ENCODE peak calls at places on chromosomes 3 and 15, in six cellular contexts. C, H, D, U, M and Q are unnamed samples.

GRCh38 chr3:75294124-75294523 is 370.0 kb upstream of the FRG2C start:
- DNase-seq in C (no peak), H (peak; percentile 45), D (peak; percentile 21), U (peak; percentile 67), M (peak; percentile 8), Q (peak; percentile 22)

GRCh38 chr3:29695905-29696238 is 415.0 kb downstream of the RBMS3 start:
- DNase-seq in C (no peak), H (no peak), D (no peak), U (no peak), M (no peak), Q (no peak)

GRCh38 chr3:67653425-67654098 is 850 bp downstream of the SUCLG2 start:
- DNase-seq in C (no peak), H (no peak), D (no peak), U (no peak), M (no peak), Q (no peak)

GRCh38 chr15:77038312-77039216 is 32.3 kb downstream of the TSPAN3 start:
- DNase-seq in C (no peak), H (no peak), D (no peak), U (no peak), M (no peak), Q (no peak)

GRCh38 chr3:13111173-13111873 is 38.1 kb upstream of the IQSEC1 start:
- DNase-seq in C (no peak), H (no peak), D (no peak), U (peak; percentile 77), M (no peak), Q (no peak)

GRCh38 chr3:147807773-147808172 is 398.6 kb downstream of the ZIC1 start:
- DNase-seq in C (no peak), H (no peak), D (no peak), U (no peak), M (no peak), Q (no peak)

GRCh38 chr3:178840586-178840985 is 231.0 kb downstream of the ZMAT3 start:
- DNase-seq in C (no peak), H (no peak), D (no peak), U (no peak), M (no peak), Q (no peak)

GRCh38 chr3:11995061-11995460 is 9.1 kb upstream of the SYN2 start:
- DNase-seq in C (no peak), H (no peak), D (no peak), U (no peak), M (no peak), Q (no peak)

GRCh38 chr3:186107148-186108105 is 1.5 kb downstream of the ETV5 start:
- DNase-seq in C (peak; percentile 34), H (peak; percentile 43), D (peak; percentile 60), U (peak; percentile 85), M (peak; percentile 65), Q (peak; percentile 49)

GRCh38 chr3:148794357-148794756 is 33.3 kb upstream of the CPB1 start:
- DNase-seq in C (no peak), H (no peak), D (no peak), U (no peak), M (no peak), Q (no peak)

GRCh38 chr3:82640254-82640653 is 878.8 kb upstream of the GBE1 start:
- DNase-seq in C (no peak), H (no peak), D (no peak), U (no peak), M (no peak), Q (no peak)

GRCh38 chr15:78630886-78631633 is 9.9 kb downstream of the CHRNB4 start:
- DNase-seq in C (no peak), H (no peak), D (no peak), U (no peak), M (no peak), Q (no peak)

GRCh38 chr3:194340757-194341400 is 10.2 kb downstream of the CPN2 start:
- DNase-seq in C (no peak), H (no peak), D (no peak), U (peak; percentile 68), M (no peak), Q (no peak)

GRCh38 chr15:72078887-72079286 is 39.1 kb downstream of the MYO9A start:
- DNase-seq in C (no peak), H (no peak), D (no peak), U (no peak), M (no peak), Q (no peak)

GRCh38 chr15:47484119-47484518 is 233.2 kb upstream of the SEMA6D start:
- DNase-seq in C (no peak), H (no peak), D (no peak), U (no peak), M (no peak), Q (no peak)

GRCh38 chr3:197847866-197848401 is 56.9 kb downstream of the LRCH3 start:
- DNase-seq in C (no peak), H (no peak), D (no peak), U (no peak), M (no peak), Q (no peak)

GRCh38 chr15:40062816-40063562 is 24.0 kb upstream of the SRP14 start:
- DNase-seq in C (no peak), H (peak; percentile 4), D (no peak), U (no peak), M (no peak), Q (no peak)

GRCh38 chr3:161305095-161305991 is 66.0 kb downstream of the SPTSSB start:
- DNase-seq in C (no peak), H (no peak), D (no peak), U (no peak), M (no peak), Q (no peak)

GRCh38 chr3:53234130-53234840 is 21.5 kb downstream of the TKT start:
- DNase-seq in C (no peak), H (no peak), D (no peak), U (no peak), M (no peak), Q (no peak)

GRCh38 chr3:12816521-12817340 is 20.3 kb downstream of the CAND2 start:
- DNase-seq in C (no peak), H (no peak), D (no peak), U (no peak), M (no peak), Q (no peak)

GRCh38 chr3:192831111-192831644 is 86.5 kb downstream of the MB21D2 start:
- DNase-seq in C (no peak), H (no peak), D (no peak), U (no peak), M (peak; percentile 98), Q (no peak)

GRCh38 chr3:52527732-52528595 is 5.7 kb downstream of the NT5DC2 start:
- DNase-seq in C (no peak), H (peak; percentile 17), D (peak; percentile 15), U (peak; percentile 71), M (no peak), Q (no peak)

GRCh38 chr15:39830166-39830565 is 47.5 kb upstream of the FSIP1 start:
- DNase-seq in C (no peak), H (no peak), D (no peak), U (no peak), M (no peak), Q (no peak)

GRCh38 chr3:159538507-159538906 is 450.1 kb upstream of the IL12A start:
- DNase-seq in C (no peak), H (no peak), D (no peak), U (no peak), M (no peak), Q (no peak)

GRCh38 chr15:91946075-91946474 is 92.6 kb downstream of the SLCO3A1 start:
- DNase-seq in C (no peak), H (no peak), D (no peak), U (no peak), M (no peak), Q (no peak)

GRCh38 chr3:73508330-73508954 is 116.3 kb downstream of the PDZRN3 start:
- DNase-seq in C (peak; percentile 27), H (peak; percentile 44), D (peak; percentile 47), U (peak; percentile 56), M (peak; percentile 36), Q (no peak)

GRCh38 chr3:96657710-96658109 is 156.7 kb upstream of the EPHA6 start:
- DNase-seq in C (no peak), H (no peak), D (no peak), U (no peak), M (no peak), Q (no peak)

GRCh38 chr15:89494941-89495637 is 1.3 kb downstream of the RHCG start:
- DNase-seq in C (no peak), H (no peak), D (no peak), U (peak; percentile 13), M (no peak), Q (no peak)

GRCh38 chr3:27666277-27666676 is 55.8 kb downstream of the EOMES start:
- DNase-seq in C (no peak), H (no peak), D (no peak), U (no peak), M (no peak), Q (no peak)

GRCh38 chr3:65330072-65330471 is 642.3 kb upstream of the ADAMTS9 start:
- DNase-seq in C (no peak), H (no peak), D (no peak), U (no peak), M (peak; percentile 12), Q (peak; percentile 30)

GRCh38 chr3:123412811-123413588 is 35.9 kb downstream of the ADCY5 start:
- DNase-seq in C (no peak), H (peak; percentile 73), D (peak; percentile 69), U (peak; percentile 80), M (no peak), Q (peak; percentile 68)
- H3K4me3 ChIP-seq in C (no peak overlapping the region), H (peak overlapping the region; percentile 23), D (peak overlapping the region; percentile 34), U (no peak overlapping the region), M (no peak overlapping the region), Q (no peak overlapping the region)

DNA sequence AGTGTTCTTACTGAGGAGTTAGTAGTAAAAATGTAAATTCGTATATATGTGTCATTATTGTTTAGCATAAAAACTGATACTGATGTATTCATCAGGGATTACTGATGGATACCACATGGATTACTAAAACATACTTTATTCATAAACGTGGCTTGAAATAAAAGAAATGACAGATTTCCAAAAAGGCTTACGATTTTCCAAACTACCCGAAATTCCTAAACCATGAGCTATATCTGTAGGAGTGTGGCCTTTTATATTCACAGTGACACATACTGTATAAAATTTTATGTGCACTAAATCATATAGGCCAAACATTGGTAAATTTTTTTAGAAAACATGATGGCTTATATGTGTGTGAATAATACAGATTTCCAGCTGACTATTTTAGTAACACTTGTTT is 6.9 kb downstream of the TSC22D2 start:
- DNase-seq in C (no peak), H (no peak), D (no peak), U (no peak), M (peak; percentile 47), Q (no peak)
- H3K4me1 ChIP-seq in C (peaks cover 12% of the 10 kb centered on the region), H (peaks cover 3% of the 10 kb centered on the region), D (no peaks in the 10 kb centered on the region), U (peaks cover 7% of the 10 kb centered on the region), M (peaks cover 25% of the 10 kb centered on the region), Q (peaks cover 74% of the 10 kb centered on the region)

GRCh38 chr3:69386535-69387385 is 872 bp upstream of the FRMD4B start:
- DNase-seq in C (no peak), H (no peak), D (no peak), U (no peak), M (no peak), Q (no peak)
- TF ChIP-seq CTCF in C (no peak), H (no peak), D (no peak), U (no peak), M (no peak), Q (no peak)

GRCh38 chr3:115100806-115101205 is 46.3 kb downstream of the ZBTB20 start:
- DNase-seq in C (no peak), H (no peak), D (no peak), U (no peak), M (no peak), Q (no peak)
- H3K4me3 ChIP-seq in C (no peak overlapping the region), H (peak overlapping the region; percentile 21), D (peak overlapping the region; percentile 25), U (peak overlapping the region; percentile 76), M (no peak overlapping the region), Q (peak overlapping the region; percentile 54)